ENCODE peak calls at places on chromosomes 3 and 15, in five cellular contexts. O, Z, P, J and Y are unnamed samples.

GRCh38 chr3:127961963-127962362 is 46.9 kb downstream of the KBTBD12 start:
- DNase-seq in O (no peak), P (no peak), J (no peak), Z (peak), Y (no peak)

GRCh38 chr3:33722626-33723370 is 4.7 kb upstream of the CLASP2 start:
- DNase-seq in O (no peak), Z (no peak), J (peak), P (no peak), Y (no peak)

GRCh38 chr3:9081201-9081818 is 118.0 kb upstream of the RAD18 start:
- DNase-seq in O (no peak), P (no peak), J (no peak), Z (no peak), Y (no peak)

GRCh38 chr3:124281453-124282316 is 289.8 kb upstream of the ROPN1 start:
- DNase-seq in Z (peak), J (peak), P (no peak), O (no peak), Y (no peak)

GRCh38 chr3:98557324-98558010 is 25.7 kb downstream of the GPR15 start:
- DNase-seq in Z (no peak), P (no peak), O (no peak), J (no peak), Y (peak)

GRCh38 chr3:33751320-33751719 is 33.3 kb upstream of the CLASP2 start:
- DNase-seq in O (no peak), Z (no peak), J (no peak), P (no peak), Y (no peak)

GRCh38 chr15:100112636-100113305 is 229.0 kb downstream of the ADAMTS17 start:
- DNase-seq in P (no peak), O (no peak), J (no peak), Z (no peak), Y (no peak)

GRCh38 chr3:142649996-142650693 is 54.0 kb downstream of the PLS1 start:
- DNase-seq in P (no peak), Z (no peak), J (peak), O (no peak), Y (no peak)

GRCh38 chr15:70030851-70031645 is 66.7 kb downstream of the TLE3 start:
- DNase-seq in P (no peak), Z (no peak), J (no peak), O (no peak), Y (no peak)

GRCh38 chr15:78070049-78070698 is 7.3 kb downstream of the TBC1D2B start:
- DNase-seq in J (no peak), P (no peak), Z (no peak), O (peak), Y (no peak)

GRCh38 chr15:77518458-77518857 is 97.8 kb downstream of the HMG20A start:
- DNase-seq in O (no peak), J (no peak), P (no peak), Z (no peak), Y (no peak)

GRCh38 chr15:45181491-45182285 is 6.1 kb downstream of the SHF start:
- DNase-seq in J (no peak), O (no peak), P (no peak), Z (no peak), Y (no peak)

GRCh38 chr3:191051037-191051436 is 148.0 kb upstream of the OSTN start:
- DNase-seq in P (no peak), Z (peak), O (no peak), J (peak), Y (no peak)

GRCh38 chr15:67505675-67506572 is 15.0 kb upstream of the C15orf61 start:
- DNase-seq in J (no peak), Z (no peak), O (no peak), P (no peak), Y (no peak)

GRCh38 chr3:66107855-66108254 is 69.1 kb upstream of the MAGI1 start:
- DNase-seq in Z (no peak), P (no peak), O (no peak), J (peak), Y (no peak)